ENCODE peak calls at places on chromosomes 1 and 21, in nine cellular contexts. G is heart left ventricle, T is H1, P is body of pancreas, M is transverse colon, R is thyroid gland, Q is suprapubic skin, O is HCT116, L is tibial nerve. D is an unnamed sample.

GRCh38 chr1:231590453-231591198 is 36.0 kb upstream of the DISC1 start:
- DNase-seq in G (peak; percentile 49), P (peak; percentile 66), R (peak; percentile 33), Q (no peak), M (peak; percentile 53), O (peak; percentile 47), L (no peak), T (peak; percentile 52), D (no peak)

GRCh38 chr1:24704411-24705259 is 40.6 kb upstream of the CLIC4 start:
- DNase-seq in T (no peak), R (no peak), M (no peak), G (peak; percentile 62), P (no peak), Q (no peak), L (no peak), O (no peak), D (no peak)

GRCh38 chr1:175191654-175192053 is 922 bp downstream of the KIAA0040 start:
- DNase-seq in P (peak; percentile 45), M (peak; percentile 39), Q (no peak), G (no peak), O (no peak), R (peak; percentile 26), T (no peak), L (no peak), D (no peak)

GRCh38 chr1:172138636-172139035 is 281.8 kb upstream of the C1orf105 start:
- DNase-seq in Q (no peak), L (no peak), O (no peak), M (no peak), T (no peak), P (no peak), R (peak; percentile 6), G (no peak), D (no peak)

GRCh38 chr1:119660253-119661078 is 12.4 kb upstream of the ZNF697 start:
- DNase-seq in P (no peak), Q (no peak), R (no peak), G (no peak), T (no peak), O (no peak), M (no peak), L (no peak), D (no peak)

GRCh38 chr1:35929730-35930592 is 944 bp upstream of the AGO3 start:
- DNase-seq in R (peak; percentile 64), M (peak; percentile 57), L (no peak), G (peak; percentile 58), P (peak; percentile 60), O (peak; percentile 26), T (peak; percentile 55), Q (no peak), D (no peak)

GRCh38 chr1:234638832-234639799 is 29.1 kb upstream of the IRF2BP2 start:
- DNase-seq in G (no peak), R (no peak), P (peak; percentile 65), Q (no peak), L (no peak), M (no peak), O (no peak), T (no peak), D (no peak)

GRCh38 chr21:45001134-45002095 is 61.6 kb downstream of the SLX9 start:
- DNase-seq in R (no peak), Q (no peak), G (peak; percentile 86), P (no peak), L (no peak), T (no peak), O (no peak), M (peak; percentile 63), D (peak; percentile 85)

GRCh38 chr1:54904476-54905048 is 17.6 kb upstream of the DHCR24 start:
- DNase-seq in P (no peak), R (peak; percentile 24), M (no peak), G (no peak), L (no peak), T (no peak), O (no peak), Q (no peak), D (no peak)

GRCh38 chr1:94032637-94033036 is 88.3 kb downstream of the ABCA4 start:
- DNase-seq in M (no peak), L (no peak), G (no peak), Q (no peak), P (no peak), O (no peak), R (no peak), T (no peak), D (no peak)

GRCh38 chr1:205980182-205980830 is 22.9 kb downstream of the RAB7B start:
- DNase-seq in T (no peak), Q (no peak), L (no peak), G (no peak), O (no peak), R (no peak), M (no peak), P (no peak), D (no peak)

GRCh38 chr1:244226440-244226839 is 175.4 kb downstream of the ZBTB18 start:
- DNase-seq in L (no peak), P (no peak), R (no peak), T (no peak), O (no peak), G (no peak), M (no peak), Q (no peak), D (no peak)

GRCh38 chr1:30879940-30880339 is 28.6 kb downstream of the SDC3 start:
- DNase-seq in G (no peak), R (peak; percentile 14), M (no peak), L (no peak), Q (no peak), O (no peak), T (no peak), P (no peak), D (no peak)

GRCh38 chr1:21175670-21176581 is 771 bp downstream of the EIF4G3 start:
- DNase-seq in G (peak; percentile 48), O (no peak), R (peak; percentile 51), T (peak; percentile 73), L (no peak), M (peak; percentile 42), Q (peak; percentile 78), P (peak; percentile 41), D (no peak)

GRCh38 chr21:38330671-38331070 is 73.9 kb downstream of the KCNJ15 start:
- DNase-seq in T (no peak), O (no peak), R (no peak), L (no peak), G (no peak), Q (no peak), P (no peak), M (no peak), D (no peak)

GRCh38 chr1:168893359-168893791 is 164.4 kb upstream of the DPT start:
- DNase-seq in R (no peak), O (no peak), T (no peak), M (no peak), L (no peak), G (peak; percentile 53), Q (no peak), P (peak; percentile 24), D (no peak)

GRCh38 chr1:76121850-76122249 is 47.3 kb downstream of the ST6GALNAC3 start:
- DNase-seq in L (no peak), O (no peak), T (no peak), R (peak; percentile 73), G (no peak), M (no peak), P (no peak), Q (no peak), D (no peak)
- H3K4me3 ChIP-seq in L (no peak overlapping the region), O (no peak overlapping the region), T (no peak overlapping the region), R (no peak overlapping the region), G (no peak overlapping the region), M (no peak overlapping the region), P (no peak overlapping the region), Q (no peak overlapping the region), D (no peak overlapping the region)

DNA sequence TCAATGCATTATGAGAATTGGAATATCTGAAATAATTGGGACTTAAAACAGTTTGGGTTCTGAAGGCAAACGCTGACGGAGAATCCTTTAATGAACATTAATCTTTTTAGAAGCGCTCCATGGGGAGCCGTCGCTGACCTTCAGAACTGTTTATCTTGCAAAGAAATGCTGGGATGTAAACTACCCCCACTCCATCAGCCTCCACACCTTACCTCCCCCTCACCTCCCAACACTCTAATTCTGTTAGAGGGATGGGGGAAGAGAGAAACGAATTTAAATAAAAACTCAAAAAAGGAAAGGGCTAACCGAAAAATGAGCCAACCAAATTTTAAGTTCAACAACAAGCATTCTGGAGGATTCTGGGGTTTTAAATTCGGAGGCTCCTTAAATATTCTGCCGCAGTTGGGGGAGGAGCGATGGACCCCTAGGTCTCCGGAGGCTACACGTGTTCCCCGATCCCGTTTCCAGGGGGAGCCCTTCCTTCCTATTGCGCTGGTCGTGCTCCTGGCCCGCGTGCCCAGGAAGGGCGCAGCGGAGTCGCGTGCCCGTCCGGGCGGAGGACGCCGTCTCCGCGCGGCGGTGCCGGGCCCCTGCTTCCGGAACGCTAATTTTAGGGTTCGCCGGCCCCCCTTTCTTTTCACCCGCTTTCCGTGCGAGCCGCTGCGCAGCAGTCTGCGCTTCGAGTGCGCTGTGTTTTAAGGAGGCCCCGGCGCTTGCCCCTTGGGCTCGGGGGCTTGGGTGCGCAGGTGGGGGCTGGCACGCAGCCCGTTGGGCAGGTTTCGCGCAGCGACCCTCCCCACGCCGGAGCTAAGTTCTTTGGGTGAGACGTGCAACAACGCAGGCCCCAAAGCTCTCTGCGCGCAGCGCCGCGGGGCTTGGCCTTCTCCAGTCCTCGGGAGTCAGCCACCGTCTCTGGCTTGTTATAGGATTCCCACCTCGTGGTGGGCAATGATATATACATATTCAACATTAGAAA is 43.8 kb upstream of the DNAJC6 start:
- DNase-seq in O (no peak), T (peak; percentile 83), G (peak; percentile 55), L (no peak), R (peak; percentile 47), P (peak; percentile 44), M (peak; percentile 25), Q (no peak), D (no peak)
- TF ChIP-seq POLR2A in O (no peak), T (peak; percentile 80), G (no peak), L (no peak), R (no peak), P (peak; percentile 33), M (no peak), Q (no peak), D (no peak)

GRCh38 chr1:27597511-27598216 is 6.3 kb downstream of the AHDC1 start:
- DNase-seq in R (no peak), Q (no peak), T (no peak), O (no peak), L (no peak), G (no peak), M (no peak), P (no peak), D (no peak)
- H3K4me1 ChIP-seq in R (peaks cover 95% of the 10 kb centered on the region), Q (peaks cover 99% of the 10 kb centered on the region), T (peaks cover 27% of the 10 kb centered on the region), O (peaks cover 53% of the 10 kb centered on the region), L (peaks cover 98% of the 10 kb centered on the region), G (peaks cover 95% of the 10 kb centered on the region), M (peaks cover 47% of the 10 kb centered on the region), P (peaks cover 50% of the 10 kb centered on the region), D (peaks cover 55% of the 10 kb centered on the region)

DNA sequence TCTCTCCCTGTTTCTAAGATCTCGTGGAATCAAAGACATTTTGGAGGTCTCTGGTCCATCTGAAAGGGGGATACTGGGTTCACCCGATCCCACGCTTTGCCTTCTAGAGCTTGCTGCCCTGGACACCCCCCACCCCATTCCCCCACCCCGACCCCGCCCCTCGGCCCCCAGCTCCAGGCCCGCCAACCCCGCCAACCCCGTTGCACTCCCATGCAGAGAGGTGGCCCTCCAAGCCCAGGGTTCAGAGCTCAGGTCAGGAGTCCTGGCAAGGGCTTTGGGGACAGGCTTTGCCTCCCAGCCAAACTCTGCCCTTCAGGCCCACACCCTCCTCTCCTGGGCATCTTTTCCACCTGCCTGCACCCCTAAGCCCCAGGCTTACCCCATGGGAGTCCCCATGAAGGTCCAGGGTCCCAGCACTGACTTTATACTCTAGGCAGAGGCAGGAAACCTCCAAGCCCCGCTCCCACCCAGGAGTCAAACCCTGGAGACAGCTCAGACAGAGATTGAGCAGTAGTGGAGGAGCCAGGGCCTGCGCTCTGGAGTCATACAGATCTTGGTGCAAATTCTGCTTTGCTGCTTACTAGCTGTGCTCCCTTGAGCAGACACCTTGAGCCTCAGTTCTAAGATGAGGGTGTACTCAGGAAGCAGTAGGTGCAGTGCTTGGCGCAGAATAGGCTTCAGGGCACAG is 155.9 kb downstream of the FOXD2 start:
- DNase-seq in P (no peak), G (no peak), T (no peak), Q (peak; percentile 64), O (no peak), L (no peak), R (no peak), M (no peak), D (no peak)
- H3K4me3 ChIP-seq in P (no peak overlapping the region), G (no peak overlapping the region), T (peak overlapping the region; percentile 27), Q (peak overlapping the region; percentile 23), O (no peak overlapping the region), L (no peak overlapping the region), R (no peak overlapping the region), M (no peak overlapping the region), D (peak overlapping the region; percentile 30)

D was measured in breast epithelium.